ENCODE peak calls at places on chromosomes 13 and 19, in four cellular contexts. One of them, this sample, is unnamed.

GRCh38 chr19:11279505-11280236 is 16.3 kb upstream of the TSPAN16 start:
- DNase-seq in RWPE1: no peak
- DNase-seq in lung: no peak
- DNase-seq in germinal center: no peak
- DNase-seq in this sample: no peak

GRCh38 chr19:49552749-49553148 is 24.9 kb downstream of the RCN3 start:
- DNase-seq in RWPE1: no peak
- DNase-seq in lung: no peak
- DNase-seq in germinal center: no peak
- DNase-seq in this sample: no peak

GRCh38 chr19:43438291-43439162 is 23.8 kb downstream of the TEX101 start:
- DNase-seq in germinal center: no peak
- DNase-seq in RWPE1: peak; percentile 29
- DNase-seq in lung: peak; percentile 49
- DNase-seq in this sample: no peak

GRCh38 chr13:112953591-112954487 is 15.2 kb upstream of the MCF2L start:
- DNase-seq in RWPE1: no peak
- DNase-seq in germinal center: no peak
- DNase-seq in lung: no peak
- DNase-seq in this sample: no peak

GRCh38 chr13:40169476-40169875 is 497.0 kb downstream of the FOXO1 start:
- DNase-seq in lung: no peak
- DNase-seq in RWPE1: no peak
- DNase-seq in germinal center: no peak
- DNase-seq in this sample: no peak

GRCh38 chr13:50277127-50277526 is 261.9 kb downstream of the KCNRG start:
- DNase-seq in lung: no peak
- DNase-seq in RWPE1: peak; percentile 11
- DNase-seq in germinal center: no peak
- DNase-seq in this sample: no peak

GRCh38 chr13:30148171-30148754 is 159.1 kb downstream of the KATNAL1 start:
- DNase-seq in lung: no peak
- DNase-seq in RWPE1: no peak
- DNase-seq in germinal center: no peak
- DNase-seq in this sample: no peak

GRCh38 chr13:28128030-28128429 is 10.3 kb upstream of the PAN3 start:
- DNase-seq in lung: no peak
- DNase-seq in germinal center: no peak
- DNase-seq in RWPE1: no peak
- DNase-seq in this sample: no peak

GRCh38 chr13:74132768-74133656 is 1.2 kb downstream of the KLF12 start:
- DNase-seq in lung: no peak
- DNase-seq in RWPE1: no peak
- DNase-seq in germinal center: peak; percentile 21
- DNase-seq in this sample: no peak

GRCh38 chr13:25679936-25680335 is 308.2 kb downstream of the ATP8A2 start:
- DNase-seq in germinal center: no peak
- DNase-seq in RWPE1: no peak
- DNase-seq in lung: no peak
- DNase-seq in this sample: no peak

GRCh38 chr13:75357576-75358295 is 124.2 kb downstream of the TBC1D4 start:
- DNase-seq in RWPE1: peak; percentile 51
- DNase-seq in lung: no peak
- DNase-seq in germinal center: peak; percentile 79
- DNase-seq in this sample: no peak

GRCh38 chr19:42277821-42278809 is 9.1 kb downstream of the CIC start:
- DNase-seq in RWPE1: peak; percentile 67
- DNase-seq in germinal center: no peak
- DNase-seq in lung: no peak
- DNase-seq in this sample: peak; percentile 68

GRCh38 chr13:32515246-32515645 is 23.3 kb downstream of the N4BP2L2 start:
- DNase-seq in lung: no peak
- DNase-seq in RWPE1: no peak
- DNase-seq in germinal center: no peak
- DNase-seq in this sample: no peak

GRCh38 chr13:41496420-41497234 is 39.3 kb downstream of the RGCC start:
- DNase-seq in germinal center: no peak
- DNase-seq in lung: no peak
- DNase-seq in RWPE1: no peak
- DNase-seq in this sample: no peak

GRCh38 chr19:57664269-57665127 is 4.2 kb upstream of the ZSCAN4 start:
- DNase-seq in germinal center: peak; percentile 21
- DNase-seq in lung: peak; percentile 29
- DNase-seq in RWPE1: peak; percentile 30
- DNase-seq in this sample: peak; percentile 14

GRCh38 chr19:7224205-7224833 is 69.9 kb downstream of the INSR start:
- DNase-seq in RWPE1: no peak
- DNase-seq in lung: peak; percentile 50
- DNase-seq in germinal center: no peak
- DNase-seq in this sample: peak; percentile 56

GRCh38 chr13:25292301-25292700 is 5.0 kb upstream of the MTMR6 start:
- DNase-seq in germinal center: no peak
- DNase-seq in RWPE1: no peak
- DNase-seq in lung: no peak
- DNase-seq in this sample: no peak

GRCh38 chr13:62094937-62095336 is 679.3 kb upstream of the PCDH20 start:
- DNase-seq in germinal center: no peak
- DNase-seq in RWPE1: no peak
- DNase-seq in lung: no peak
- DNase-seq in this sample: no peak

GRCh38 chr19:2084993-2085720 is 11.0 kb downstream of the MOB3A start:
- DNase-seq in lung: peak; percentile 81
- DNase-seq in germinal center: peak; percentile 82
- DNase-seq in RWPE1: no peak
- DNase-seq in this sample: no peak

GRCh38 chr13:36453518-36453917 is 21.2 kb downstream of the CCNA1 start:
- DNase-seq in germinal center: no peak
- DNase-seq in lung: no peak
- DNase-seq in RWPE1: no peak
- DNase-seq in this sample: no peak